ENCODE peak calls at places on chromosomes 2 and 18, in five cellular contexts. One of them, this sample, is unnamed.

GRCh38 chr2:215136669-215137328 is 1.6 kb downstream of the ABCA12 start:
- DNase-seq in adipocyte: peak; percentile 42
- DNase-seq in GM23338: no peak
- DNase-seq in glutamatergic neuron: no peak
- DNase-seq in DND-41: peak; percentile 29
- DNase-seq in this sample: peak; percentile 45

GRCh38 chr2:205936446-205936845 is 149.5 kb downstream of the INO80D start:
- DNase-seq in DND-41: no peak
- DNase-seq in glutamatergic neuron: no peak
- DNase-seq in adipocyte: no peak
- DNase-seq in GM23338: no peak
- DNase-seq in this sample: no peak

GRCh38 chr2:217988840-217989204 is 14.0 kb downstream of the TNS1 start:
- DNase-seq in adipocyte: no peak
- DNase-seq in DND-41: no peak
- DNase-seq in GM23338: peak; percentile 52
- DNase-seq in glutamatergic neuron: peak; percentile 3
- DNase-seq in this sample: no peak

GRCh38 chr2:100757621-100758394 is 62.1 kb upstream of the NPAS2 start:
- DNase-seq in glutamatergic neuron: no peak
- DNase-seq in DND-41: no peak
- DNase-seq in adipocyte: peak; percentile 81
- DNase-seq in GM23338: no peak
- DNase-seq in this sample: no peak

GRCh38 chr2:11977766-11978524 is 231.5 kb downstream of the LPIN1 start:
- DNase-seq in GM23338: no peak
- DNase-seq in glutamatergic neuron: no peak
- DNase-seq in DND-41: no peak
- DNase-seq in adipocyte: no peak
- DNase-seq in this sample: no peak

GRCh38 chr18:22558945-22559385 is 141.2 kb upstream of the CTAGE1 start:
- DNase-seq in DND-41: no peak
- DNase-seq in GM23338: peak; percentile 40
- DNase-seq in adipocyte: peak; percentile 85
- DNase-seq in glutamatergic neuron: peak; percentile 27
- DNase-seq in this sample: no peak

GRCh38 chr2:74357627-74358026 is 14.4 kb upstream of the SLC4A5 start:
- DNase-seq in glutamatergic neuron: no peak
- DNase-seq in GM23338: peak; percentile 19
- DNase-seq in adipocyte: no peak
- DNase-seq in DND-41: no peak
- DNase-seq in this sample: no peak

GRCh38 chr2:112182581-112183034 is 44.4 kb downstream of the FBLN7 start:
- DNase-seq in adipocyte: no peak
- DNase-seq in DND-41: peak; percentile 42
- DNase-seq in glutamatergic neuron: peak; percentile 50
- DNase-seq in GM23338: no peak
- DNase-seq in this sample: peak; percentile 66

GRCh38 chr2:18500333-18500732 is 60.1 kb downstream of the RDH14 start:
- DNase-seq in DND-41: no peak
- DNase-seq in glutamatergic neuron: no peak
- DNase-seq in adipocyte: peak; percentile 49
- DNase-seq in GM23338: no peak
- DNase-seq in this sample: no peak

GRCh38 chr2:130822766-130823165 is 13.9 kb upstream of the ARHGEF4 start:
- DNase-seq in DND-41: no peak
- DNase-seq in GM23338: no peak
- DNase-seq in glutamatergic neuron: no peak
- DNase-seq in adipocyte: no peak
- DNase-seq in this sample: no peak

GRCh38 chr2:27781496-27781895 is 10.0 kb downstream of the MRPL33 start:
- DNase-seq in adipocyte: no peak
- DNase-seq in GM23338: no peak
- DNase-seq in DND-41: no peak
- DNase-seq in glutamatergic neuron: no peak
- DNase-seq in this sample: no peak

GRCh38 chr2:207189040-207189439 is 23.3 kb upstream of the KLF7 start:
- DNase-seq in adipocyte: peak; percentile 37
- DNase-seq in DND-41: no peak
- DNase-seq in GM23338: no peak
- DNase-seq in glutamatergic neuron: no peak
- DNase-seq in this sample: no peak

GRCh38 chr2:95734976-95735890 is 143.4 kb downstream of the TRIM43 start:
- DNase-seq in adipocyte: no peak
- DNase-seq in glutamatergic neuron: no peak
- DNase-seq in DND-41: no peak
- DNase-seq in GM23338: no peak
- DNase-seq in this sample: no peak

GRCh38 chr2:190634381-190634780 is 14.5 kb upstream of the NAB1 start:
- DNase-seq in DND-41: no peak
- DNase-seq in glutamatergic neuron: no peak
- DNase-seq in GM23338: no peak
- DNase-seq in adipocyte: peak; percentile 20
- DNase-seq in this sample: no peak

GRCh38 chr2:16663121-16663905 is 2.3 kb downstream of the CYRIA start:
- DNase-seq in glutamatergic neuron: no peak
- DNase-seq in adipocyte: no peak
- DNase-seq in DND-41: no peak
- DNase-seq in GM23338: no peak
- DNase-seq in this sample: no peak

GRCh38 chr2:138514173-138514572 is 12.6 kb downstream of the SPOPL start:
- DNase-seq in GM23338: no peak
- DNase-seq in DND-41: no peak
- DNase-seq in adipocyte: no peak
- DNase-seq in glutamatergic neuron: no peak
- DNase-seq in this sample: no peak

GRCh38 chr2:43345872-43346271 is 119.5 kb upstream of the ZFP36L2 start:
- DNase-seq in glutamatergic neuron: no peak
- DNase-seq in adipocyte: no peak
- DNase-seq in DND-41: no peak
- DNase-seq in GM23338: peak; percentile 47
- DNase-seq in this sample: no peak

GRCh38 chr2:4101938-4102337 is 398.6 kb downstream of the DCDC2C start:
- DNase-seq in DND-41: no peak
- DNase-seq in adipocyte: no peak
- DNase-seq in GM23338: no peak
- DNase-seq in glutamatergic neuron: no peak
- DNase-seq in this sample: no peak

GRCh38 chr18:78352905-78353304 is 626.7 kb upstream of the SALL3 start:
- DNase-seq in glutamatergic neuron: no peak
- DNase-seq in GM23338: no peak
- DNase-seq in DND-41: no peak
- DNase-seq in adipocyte: no peak
- DNase-seq in this sample: no peak

GRCh38 chr18:59904051-59904601 is 4.3 kb downstream of the PMAIP1 start:
- DNase-seq in DND-41: no peak
- DNase-seq in GM23338: no peak
- DNase-seq in adipocyte: peak; percentile 79
- DNase-seq in glutamatergic neuron: no peak
- DNase-seq in this sample: no peak

GRCh38 chr2:235105821-235106359 is 154.1 kb downstream of the SH3BP4 start:
- DNase-seq in DND-41: no peak
- DNase-seq in glutamatergic neuron: no peak
- DNase-seq in GM23338: no peak
- DNase-seq in adipocyte: no peak
- DNase-seq in this sample: no peak

GRCh38 chr2:55159037-55159651 is 72.9 kb downstream of the CLHC1 start:
- DNase-seq in DND-41: peak; percentile 43
- DNase-seq in GM23338: no peak
- DNase-seq in adipocyte: no peak
- DNase-seq in glutamatergic neuron: no peak
- DNase-seq in this sample: peak; percentile 74

This sample was measured in Jurkat, Clone E6-1.